ENCODE peak calls at places on chromosomes 6 and 20, in four cellular contexts. Y, I, P and N are unnamed samples.
A peak's percentile ranks its signal among the peaks of the same experiment; 100 is the strongest.

GRCh38 chr6:130600880-130601341 is 226.3 kb upstream of the SMLR1 start:
- DNase-seq in P (no peak), I (no peak), Y (no peak), N (no peak)

GRCh38 chr6:67433124-67433523 is 1202.0 kb upstream of the ADGRB3 start:
- DNase-seq in I (no peak), P (no peak), Y (no peak), N (no peak)

GRCh38 chr20:815914-816606 is 17.5 kb upstream of the FAM110A start:
- DNase-seq in Y (peak; percentile 32), P (peak; percentile 55), I (peak; percentile 70), N (peak; percentile 82)

GRCh38 chr6:45923831-45924391 is 91.7 kb downstream of the CLIC5 start:
- DNase-seq in P (no peak), Y (no peak), I (no peak), N (no peak)

GRCh38 chr20:50694379-50695143 is 3.2 kb upstream of the RIPOR3 start:
- DNase-seq in Y (no peak), I (no peak), P (no peak), N (no peak)

GRCh38 chr6:57173056-57173885 is 1.1 kb downstream of the BAG2 start:
- DNase-seq in I (no peak), P (peak; percentile 30), Y (peak; percentile 27), N (no peak)

GRCh38 chr20:36144336-36144735 is 10.2 kb upstream of the EPB41L1 start:
- DNase-seq in P (no peak), Y (no peak), I (no peak), N (no peak)

GRCh38 chr20:4607287-4607713 is 114.4 kb upstream of the PRND start:
- DNase-seq in I (no peak), P (peak; percentile 48), Y (peak; percentile 31), N (no peak)

GRCh38 chr6:21595951-21596378 is 2.4 kb downstream of the SOX4 start:
- DNase-seq in Y (no peak), P (no peak), I (no peak), N (no peak)

GRCh38 chr6:63558270-63558669 is 14.0 kb upstream of the LOC128125822 start:
- DNase-seq in P (no peak), Y (no peak), I (no peak), N (no peak)

GRCh38 chr20:2300420-2300819 is 4.6 kb downstream of the TGM3 start:
- DNase-seq in Y (no peak), I (no peak), P (no peak), N (no peak)

GRCh38 chr20:47303736-47304135 is 52.8 kb downstream of the ZMYND8 start:
- DNase-seq in Y (no peak), I (no peak), P (no peak), N (no peak)

GRCh38 chr6:78605909-78606446 is 261.4 kb upstream of the IRAK1BP1 start:
- DNase-seq in Y (no peak), I (no peak), P (no peak), N (no peak)

GRCh38 chr20:3651204-3651970 is 11.8 kb downstream of the GFRA4 start:
- DNase-seq in P (no peak), Y (peak; percentile 51), I (no peak), N (no peak)

GRCh38 chr6:150256618-150257272 is 112.1 kb upstream of the IYD start:
- DNase-seq in P (no peak), I (no peak), Y (no peak), N (no peak)

GRCh38 chr6:41675176-41675767 is 37.0 kb downstream of the MDFI start:
- DNase-seq in Y (no peak), I (no peak), P (no peak), N (no peak)

GRCh38 chr6:63963756-63964315 is 328.2 kb downstream of the PHF3 start:
- DNase-seq in I (no peak), Y (no peak), P (no peak), N (no peak)

GRCh38 chr20:4592316-4593148 is 129.2 kb upstream of the PRND start:
- DNase-seq in Y (peak; percentile 6), I (peak; percentile 56), P (peak; percentile 28), N (peak; percentile 77)

GRCh38 chr20:25686081-25687077 is 10.3 kb downstream of the ZNF337 start:
- DNase-seq in I (peak; percentile 84), Y (no peak), P (no peak), N (no peak)

GRCh38 chr20:1940581-1940980 is 45.4 kb downstream of the SIRPA start:
- DNase-seq in Y (no peak), I (no peak), P (no peak), N (no peak)

GRCh38 chr6:20340459-20340858 is 61.2 kb upstream of the E2F3 start:
- DNase-seq in Y (no peak), P (no peak), I (no peak), N (no peak)

GRCh38 chr6:125598422-125598821 is 151.0 kb upstream of the HEY2 start:
- DNase-seq in I (peak; percentile 94), Y (peak; percentile 99), P (no peak), N (peak; percentile 73)

GRCh38 chr6:105164418-105164817 is 15.4 kb downstream of the POPDC3 start:
- DNase-seq in I (peak; percentile 56), P (no peak), Y (peak; percentile 53), N (no peak)

GRCh38 chr6:1633366-1634021 is 23.8 kb downstream of the FOXC1 start:
- DNase-seq in P (no peak), Y (no peak), I (peak; percentile 19), N (no peak)

GRCh38 chr20:46240065-46240464 is 68.2 kb downstream of the CDH22 start:
- DNase-seq in Y (no peak), P (no peak), I (no peak), N (no peak)

GRCh38 chr6:43703512-43704429 is 16.2 kb upstream of the MRPS18A start:
- DNase-seq in P (no peak), I (no peak), Y (no peak), N (no peak)

GRCh38 chr20:15612746-15613145 is 960.5 kb downstream of the KIF16B start:
- DNase-seq in Y (no peak), I (no peak), P (no peak), N (no peak)

GRCh38 chr6:153618371-153619328 is 420.4 kb upstream of the OPRM1 start:
- DNase-seq in I (no peak), Y (no peak), P (no peak), N (no peak)

GRCh38 chr6:133764011-133764812 is 124.7 kb upstream of the TCF21 start:
- DNase-seq in I (no peak), P (no peak), Y (no peak), N (no peak)

GRCh38 chr6:15598273-15598778 is 64.5 kb downstream of the DTNBP1 start:
- DNase-seq in Y (no peak), P (no peak), I (no peak), N (no peak)

GRCh38 chr6:116268589-116269293 is 11.0 kb downstream of the TSPYL1 start:
- DNase-seq in Y (peak; percentile 67), P (no peak), I (no peak), N (no peak)

GRCh38 chr6:25899580-25900408 is 25.8 kb upstream of the SLC17A3 start:
- DNase-seq in P (no peak), I (no peak), Y (no peak), N (no peak)

GRCh38 chr20:5863040-5863811 is 87.1 kb downstream of the TRMT6 start:
- DNase-seq in Y (no peak), I (peak; percentile 67), P (no peak), N (no peak)

GRCh38 chr6:36873612-36874011 is 991 bp downstream of the PPIL1 start:
- DNase-seq in P (no peak), Y (no peak), I (no peak), N (no peak)

GRCh38 chr6:51283723-51284122 is 465.1 kb downstream of the TFAP2B start:
- DNase-seq in I (no peak), P (no peak), Y (no peak), N (no peak)

GRCh38 chr6:26550250-26550993 is 12.3 kb downstream of the HMGN4 start:
- DNase-seq in P (peak; percentile 29), Y (peak; percentile 51), I (peak; percentile 64), N (peak; percentile 83)

GRCh38 chr6:90406142-90406794 is 109.6 kb upstream of the BACH2 start:
- DNase-seq in I (no peak), P (no peak), Y (no peak), N (no peak)